ENCODE peak calls at places on chromosomes 6 and 20, in four cellular contexts. Q is IMR-90; C is activated CD8-positive, alpha-beta T cell treated with anti-CD3 and anti-CD28 coated beads for 36 hours; N is mesothelial cell of epicardium. T is an unnamed sample.

GRCh38 chr6:148898360-148899005 is 151.7 kb downstream of the UST start:
- DNase-seq in C (no peak), Q (no peak), N (no peak), T (no peak)

GRCh38 chr6:140052757-140053729 is 678.6 kb upstream of the CITED2 start:
- DNase-seq in C (no peak), N (no peak), Q (peak; percentile 59), T (peak; percentile 3)

GRCh38 chr20:52958206-52958605 is 14.0 kb upstream of the TSHZ2 start:
- DNase-seq in Q (no peak), N (no peak), C (no peak), T (no peak)

GRCh38 chr20:16423311-16424212 is 149.7 kb downstream of the KIF16B start:
- DNase-seq in N (no peak), Q (peak; percentile 36), C (no peak), T (no peak)

GRCh38 chr20:64116541-64117423 is 9.4 kb upstream of the NPBWR2 start:
- DNase-seq in Q (no peak), N (peak; percentile 4), C (no peak), T (no peak)

GRCh38 chr6:89952696-89953095 is 58.4 kb downstream of the GJA10 start:
- DNase-seq in N (no peak), C (peak; percentile 85), Q (peak; percentile 75), T (no peak)

GRCh38 chr20:22411568-22412450 is 172.6 kb downstream of the FOXA2 start:
- DNase-seq in C (no peak), N (no peak), Q (no peak), T (no peak)

GRCh38 chr6:79648315-79648714 is 17.2 kb downstream of the SH3BGRL2 start:
- DNase-seq in N (no peak), C (no peak), Q (no peak), T (no peak)

GRCh38 chr20:20009784-20010253 is 7.3 kb upstream of the NAA20 start:
- DNase-seq in Q (no peak), C (no peak), N (no peak), T (no peak)

GRCh38 chr20:22745194-22745500 is 160.8 kb upstream of the FOXA2 start:
- DNase-seq in N (no peak), Q (no peak), C (no peak), T (no peak)

GRCh38 chr20:3107464-3108025 is 23.0 kb upstream of the AVP start:
- DNase-seq in Q (no peak), C (no peak), N (no peak), T (no peak)

GRCh38 chr6:19759117-19759880 is 77.9 kb upstream of the ID4 start:
- DNase-seq in N (no peak), C (no peak), Q (peak; percentile 88), T (no peak)

GRCh38 chr6:43228951-43229802 is at the start of gene DNPH1:
- DNase-seq in Q (peak; percentile 48), N (peak; percentile 69), C (peak; percentile 78), T (peak; percentile 90)

GRCh38 chr20:15594296-15594695 is 979.0 kb downstream of the KIF16B start:
- DNase-seq in Q (no peak), N (no peak), C (no peak), T (no peak)

GRCh38 chr6:108309844-108310243 is 15.0 kb downstream of the AFG1L start:
- DNase-seq in Q (no peak), C (no peak), N (no peak), T (no peak)

GRCh38 chr6:121093928-121094327 is 240.4 kb downstream of the TBC1D32 start:
- DNase-seq in N (no peak), C (no peak), Q (peak; percentile 76), T (no peak)

GRCh38 chr6:2616796-2617195 is 133.9 kb downstream of the MYLK4 start:
- DNase-seq in N (no peak), Q (no peak), C (no peak), T (no peak)

GRCh38 chr6:142945446-142946180 is 637 bp upstream of the HIVEP2 start:
- DNase-seq in N (peak; percentile 49), Q (no peak), C (peak; percentile 69), T (peak; percentile 62)

GRCh38 chr6:2639876-2640275 is 110.8 kb downstream of the MYLK4 start:
- DNase-seq in Q (no peak), C (no peak), N (no peak), T (no peak)

GRCh38 chr6:118748311-118749062 is 97.1 kb upstream of the CEP85L start:
- DNase-seq in Q (peak; percentile 46), N (no peak), C (no peak), T (no peak)

GRCh38 chr20:63974402-63975200 is 4.8 kb downstream of the SAMD10 start:
- DNase-seq in C (no peak), Q (peak; percentile 74), N (no peak), T (no peak)

GRCh38 chr6:1608222-1608975 is 1.3 kb upstream of the FOXC1 start:
- DNase-seq in C (no peak), Q (no peak), N (no peak), T (no peak)

GRCh38 chr20:17543531-17543961 is 12.4 kb upstream of the BFSP1 start:
- DNase-seq in C (no peak), N (no peak), Q (peak; percentile 86), T (no peak)

GRCh38 chr6:11043961-11044711 is at the start of gene ELOVL2:
- DNase-seq in C (peak; percentile 25), N (peak; percentile 61), Q (peak; percentile 61), T (peak; percentile 72)

GRCh38 chr6:352896-353470 is 38.6 kb upstream of the IRF4 start:
- DNase-seq in C (no peak), Q (no peak), N (no peak), T (no peak)

GRCh38 chr20:49228676-49229075 is 9.5 kb downstream of the DDX27 start:
- DNase-seq in Q (no peak), N (no peak), C (no peak), T (no peak)

GRCh38 chr6:56668158-56668557 is 25.5 kb upstream of the DST start:
- DNase-seq in Q (no peak), C (no peak), N (no peak), T (no peak)

GRCh38 chr6:22113046-22113766 is 183.6 kb downstream of the PRL start:
- DNase-seq in N (no peak), C (no peak), Q (peak; percentile 100), T (no peak)

GRCh38 chr6:52420668-52421358 is 671 bp downstream of the EFHC1 start:
- DNase-seq in N (no peak), Q (peak; percentile 33), C (no peak), T (no peak)

GRCh38 chr6:147805155-147805554 is 296.7 kb downstream of the SAMD5 start:
- DNase-seq in Q (no peak), N (no peak), C (no peak), T (no peak)

GRCh38 chr6:147808631-147809030 is 300.1 kb downstream of the SAMD5 start:
- DNase-seq in N (no peak), Q (no peak), C (no peak), T (no peak)

GRCh38 chr6:147802400-147802799 is 293.9 kb downstream of the SAMD5 start:
- DNase-seq in N (no peak), Q (peak; percentile 69), C (no peak), T (no peak)

DNA sequence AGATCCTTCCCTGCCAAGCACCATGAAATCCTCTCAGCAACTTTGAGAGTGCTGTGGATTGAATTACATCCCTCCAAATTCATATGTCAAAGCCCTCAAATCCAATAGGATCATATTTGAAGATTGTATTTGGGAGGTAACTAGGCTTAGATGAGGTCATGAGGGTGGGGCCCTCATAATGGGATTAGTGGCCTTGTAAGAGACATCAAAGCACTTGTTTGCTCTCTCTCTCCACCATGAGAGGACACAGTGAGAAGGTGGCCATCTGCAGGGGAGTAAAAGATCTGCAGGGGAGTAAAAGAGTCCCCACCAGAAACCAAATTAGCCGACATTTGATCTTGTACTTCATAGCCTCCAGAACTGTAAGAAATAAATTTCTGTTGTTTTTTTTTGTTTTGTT is 298.2 kb downstream of the SAMD5 start:
- DNase-seq in N (no peak), Q (no peak), C (no peak), T (no peak)
- TF ChIP-seq CTCF in N (no peak), Q (no peak), C (no peak), T (no peak)

DNA sequence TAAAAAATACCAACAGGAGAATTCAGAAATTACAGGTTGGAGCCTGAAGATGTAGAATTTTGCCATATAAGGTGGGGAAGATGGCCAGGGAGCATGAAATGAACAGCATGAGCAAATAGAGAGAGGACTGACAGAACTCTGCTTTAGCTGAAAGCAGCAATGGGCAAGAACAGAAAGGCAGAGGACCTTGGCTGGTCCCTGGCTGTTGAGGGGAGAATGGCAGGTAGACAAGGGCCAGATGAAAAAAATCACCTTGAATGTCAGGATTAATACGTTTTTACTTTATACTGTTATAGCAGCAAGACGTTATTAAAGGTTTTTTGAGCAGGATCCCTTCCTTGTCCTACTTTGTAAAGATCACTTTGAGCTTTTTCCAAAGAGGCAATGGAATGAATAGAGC is 991 bp downstream of the PPIL1 start:
- DNase-seq in Q (no peak), N (no peak), C (peak; percentile 37), T (peak; percentile 47)
- TF ChIP-seq CTCF in Q (no peak), N (no peak), C (peak; percentile 14), T (no peak)

GRCh38 chr6:164106345-164106769 is 691.8 kb downstream of the QKI start:
- DNase-seq in C (peak; percentile 19), Q (no peak), N (no peak), T (peak; percentile 58)
- TF ChIP-seq CTCF in C (no peak), Q (no peak), N (peak; percentile 18), T (no peak)

DNA sequence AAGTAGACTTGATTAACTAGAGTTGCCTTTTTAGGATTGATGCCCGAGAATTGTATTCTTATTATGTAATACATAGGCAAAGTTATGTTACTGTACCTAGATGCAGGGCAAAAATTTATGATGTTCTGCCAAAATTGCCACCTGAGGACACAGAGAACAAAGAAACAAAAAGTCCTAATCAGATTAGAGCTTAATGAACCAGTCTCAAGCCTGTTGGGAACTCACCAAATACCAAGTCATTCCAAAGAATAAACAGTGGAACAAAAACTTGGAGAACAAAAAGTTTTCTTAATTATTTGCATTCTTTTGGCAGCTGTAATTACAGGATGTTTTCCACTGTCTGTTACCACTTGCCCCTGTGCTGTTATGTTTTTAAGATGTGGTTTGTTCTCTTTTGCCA is 154.7 kb upstream of the SGK1 start:
- DNase-seq in C (no peak), Q (no peak), N (no peak), T (no peak)
- TF ChIP-seq CTCF in C (no peak), Q (no peak), N (no peak), T (no peak)

GRCh38 chr6:76697585-76697984 is 625.1 kb upstream of the IMPG1 start:
- DNase-seq in C (no peak), Q (peak; percentile 18), N (no peak), T (no peak)
- TF ChIP-seq CTCF in C (no peak), Q (peak; percentile 39), N (no peak), T (no peak)

DNA sequence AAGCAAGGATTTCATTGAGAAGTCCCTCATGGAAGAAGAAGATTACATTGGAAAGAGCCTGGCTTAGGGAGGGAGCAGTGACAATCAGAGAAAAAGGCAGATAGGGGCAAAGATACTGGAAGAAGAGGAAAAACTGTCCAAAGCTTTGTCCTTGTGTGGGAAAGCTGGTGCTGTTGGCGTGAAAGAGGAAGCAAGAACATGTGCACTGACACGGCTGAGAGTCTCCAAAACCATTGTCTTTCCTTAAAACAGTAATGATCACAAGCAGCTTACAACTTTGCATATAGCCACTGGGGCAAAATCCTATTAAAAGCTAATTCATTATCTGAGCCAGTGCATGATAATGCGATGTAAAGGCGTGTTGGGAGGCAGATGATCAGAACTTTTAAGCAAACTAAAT is 85.1 kb upstream of the ESR1 start:
- DNase-seq in Q (no peak), N (no peak), C (no peak), T (no peak)
- TF ChIP-seq CTCF in Q (no peak), N (no peak), C (no peak), T (no peak)